ENCODE peak calls at places on chromosomes 12 and 14, in seven cellular contexts. Q is prostate gland, E is HepG2, K is A549, B is heart left ventricle, D is stomach, W is sigmoid colon. N is an unnamed sample.

GRCh38 chr12:70823182-70823976 is 97.2 kb downstream of the PTPRR start:
- DNase-seq in Q (no peak), E (no peak), K (no peak), B (no peak), D (no peak), W (no peak), N (no peak)

GRCh38 chr14:66330218-66330617 is 156.0 kb upstream of the CCDC196 start:
- DNase-seq in Q (no peak), E (no peak), K (no peak), B (no peak), D (no peak), W (no peak), N (no peak)

GRCh38 chr12:22287776-22288621 is 46.5 kb downstream of the ST8SIA1 start:
- DNase-seq in Q (no peak), E (no peak), K (no peak), B (no peak), D (no peak), W (no peak), N (no peak)

GRCh38 chr12:9673404-9674225 is 4.1 kb downstream of the CLEC2D start:
- DNase-seq in Q (no peak), E (peak), K (peak), B (peak), D (no peak), W (peak), N (no peak)

GRCh38 chr12:28027947-28028724 is 55.6 kb upstream of the PTHLH start:
- DNase-seq in Q (no peak), E (no peak), K (no peak), B (no peak), D (no peak), W (no peak), N (no peak)

GRCh38 chr12:19129486-19130223 is at the start of gene PLEKHA5:
- DNase-seq in Q (peak), E (peak), K (peak), B (peak), D (peak), W (peak), N (peak)

GRCh38 chr14:22416193-22416592 is 172.8 kb downstream of the DAD1 start:
- DNase-seq in Q (no peak), E (no peak), K (no peak), B (no peak), D (no peak), W (no peak), N (no peak)

GRCh38 chr12:76238688-76239087 is 109.5 kb downstream of the BBS10 start:
- DNase-seq in Q (no peak), E (no peak), K (no peak), B (no peak), D (no peak), W (no peak), N (no peak)

GRCh38 chr12:121787063-121787774 is 6.3 kb downstream of the RHOF start:
- DNase-seq in Q (no peak), E (no peak), K (no peak), B (no peak), D (peak), W (no peak), N (no peak)

GRCh38 chr12:90260136-90260535 is 551.5 kb upstream of the ATP2B1 start:
- DNase-seq in Q (no peak), E (no peak), K (no peak), B (no peak), D (no peak), W (no peak), N (no peak)

DNA sequence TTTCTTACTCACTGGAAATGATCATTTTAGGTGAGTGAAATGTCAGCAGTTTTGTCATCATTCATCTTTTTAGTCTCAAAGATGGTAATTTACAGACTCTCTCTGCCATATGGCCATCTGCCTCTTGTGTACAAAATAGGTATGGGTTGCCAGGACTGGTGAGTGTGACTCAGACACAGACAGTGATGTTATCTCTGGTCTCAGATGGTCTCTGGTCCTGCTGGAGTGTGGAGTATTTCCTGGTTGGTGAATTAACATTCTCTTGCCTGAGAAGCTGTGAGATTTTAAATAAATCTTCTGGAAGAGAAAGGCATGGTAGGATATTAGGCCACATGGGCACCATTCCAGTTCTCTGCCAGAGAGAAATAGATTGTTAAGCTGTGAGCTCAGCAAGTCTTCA is 207.0 kb downstream of the ATP23 start:
- DNase-seq in Q (no peak), E (no peak), K (peak), B (no peak), D (no peak), W (no peak), N (peak)
- H3K27ac ChIP-seq in Q (no peak), E (no peak), K (no peak), B (no peak), D (no peak), W (no peak), N (peak)

DNA sequence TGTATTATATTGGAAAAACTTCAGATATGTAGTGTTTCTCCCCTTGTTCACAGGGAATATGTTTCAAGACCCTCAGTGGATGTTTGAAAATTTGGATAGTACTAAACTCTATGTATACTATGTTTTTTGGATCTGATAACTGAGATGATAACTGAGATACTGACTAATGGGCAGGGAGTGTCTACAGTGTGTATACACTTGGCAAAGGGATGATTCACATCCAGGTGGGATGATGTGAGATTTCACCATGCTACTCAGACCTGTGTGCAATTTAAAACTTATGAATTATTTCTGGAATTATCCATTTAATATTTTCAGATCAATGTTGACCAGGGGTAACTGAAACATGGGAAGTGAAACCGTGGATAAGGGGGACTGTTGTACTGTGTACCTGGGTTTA is 13.8 kb downstream of the RAD51B start:
- DNase-seq in Q (no peak), E (no peak), K (no peak), B (no peak), D (no peak), W (no peak), N (no peak)
- TF ChIP-seq POLR2A in Q (no peak), E (no peak), K (no peak), B (no peak), D (no peak), W (no peak), N (no peak)

GRCh38 chr12:52181757-52182156 is 10.1 kb downstream of the KRT80 start:
- DNase-seq in Q (no peak), E (no peak), K (no peak), B (no peak), D (no peak), W (no peak), N (no peak)

GRCh38 chr12:52178443-52178842 is 13.4 kb downstream of the KRT80 start:
- DNase-seq in Q (no peak), E (no peak), K (no peak), B (no peak), D (no peak), W (no peak), N (no peak)

GRCh38 chr12:52178984-52179383 is 12.8 kb downstream of the KRT80 start:
- DNase-seq in Q (no peak), E (no peak), K (no peak), B (no peak), D (no peak), W (no peak), N (no peak)

GRCh38 chr12:52180971-52181628 is 10.7 kb downstream of the KRT80 start:
- DNase-seq in Q (no peak), E (no peak), K (no peak), B (no peak), D (no peak), W (no peak), N (no peak)

GRCh38 chr12:52179396-52179973 is 12.3 kb downstream of the KRT80 start:
- DNase-seq in Q (no peak), E (no peak), K (no peak), B (no peak), D (no peak), W (no peak), N (no peak)
- H3K27ac ChIP-seq in Q (no peak), E (no peak), K (peak), B (no peak), D (no peak), W (peak), N (peak)

DNA sequence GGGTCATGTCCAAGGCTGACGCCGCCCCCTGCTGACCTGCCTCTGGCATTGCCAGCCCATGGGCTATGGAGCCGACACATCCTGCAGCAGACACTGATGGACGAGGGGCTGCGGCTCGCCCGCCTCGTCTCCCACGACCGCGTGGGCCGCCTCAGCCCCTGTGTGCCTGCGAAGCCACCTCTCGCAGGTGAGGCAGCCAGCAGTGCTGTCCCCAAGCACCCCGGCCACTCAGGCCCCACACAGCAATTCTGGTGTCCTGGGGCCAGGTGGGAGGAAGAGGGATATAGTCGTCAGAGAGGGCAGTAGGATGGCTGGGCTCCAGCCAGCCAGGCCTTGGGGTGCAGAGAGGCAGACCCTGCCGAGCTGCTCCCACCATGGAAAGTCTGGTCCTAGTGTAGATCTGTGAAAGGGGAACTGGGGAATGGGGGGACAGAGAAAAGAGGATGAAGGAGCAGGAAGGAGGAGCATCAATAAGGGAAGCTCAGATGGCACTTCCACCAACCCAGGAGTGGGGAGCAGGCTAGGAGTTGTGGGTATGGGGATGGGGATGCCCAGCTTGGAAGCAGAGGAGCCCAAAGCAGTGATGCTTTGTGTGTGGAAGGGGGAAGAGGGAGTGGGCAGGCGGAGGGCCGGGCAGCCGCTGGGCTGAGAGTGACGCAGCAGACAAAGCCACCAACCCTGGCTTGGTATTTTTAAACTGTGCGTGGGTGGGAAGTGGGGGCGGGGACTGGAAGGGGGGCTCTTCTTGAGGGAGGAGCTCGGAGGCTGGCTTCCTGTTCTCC is 4.7 kb downstream of the NAB2 start:
- DNase-seq in Q (peak), E (no peak), K (peak), B (peak), D (peak), W (peak), N (no peak)
- TF ChIP-seq POLR2A in Q (peak), E (no peak), K (no peak), B (no peak), D (no peak), W (peak), N (no peak)

GRCh38 chr14:84541008-84541407 is 988.9 kb upstream of the FLRT2 start:
- DNase-seq in Q (no peak), E (no peak), K (no peak), B (no peak), D (no peak), W (no peak), N (no peak)

GRCh38 chr14:84544486-84544885 is 985.5 kb upstream of the FLRT2 start:
- DNase-seq in Q (no peak), E (no peak), K (no peak), B (no peak), D (no peak), W (no peak), N (no peak)

GRCh38 chr14:84546236-84546635 is 983.7 kb upstream of the FLRT2 start:
- DNase-seq in Q (no peak), E (no peak), K (no peak), B (no peak), D (no peak), W (no peak), N (no peak)
- H3K27ac ChIP-seq in Q (no peak), E (no peak), K (no peak), B (no peak), D (no peak), W (no peak), N (no peak)

GRCh38 chr14:50871223-50871622 is 630 bp upstream of the ABHD12B start:
- DNase-seq in Q (no peak), E (no peak), K (no peak), B (no peak), D (no peak), W (no peak), N (no peak)
- TF ChIP-seq POLR2A in Q (no peak), E (no peak), K (no peak), B (no peak), D (no peak), W (no peak), N (no peak)

DNA sequence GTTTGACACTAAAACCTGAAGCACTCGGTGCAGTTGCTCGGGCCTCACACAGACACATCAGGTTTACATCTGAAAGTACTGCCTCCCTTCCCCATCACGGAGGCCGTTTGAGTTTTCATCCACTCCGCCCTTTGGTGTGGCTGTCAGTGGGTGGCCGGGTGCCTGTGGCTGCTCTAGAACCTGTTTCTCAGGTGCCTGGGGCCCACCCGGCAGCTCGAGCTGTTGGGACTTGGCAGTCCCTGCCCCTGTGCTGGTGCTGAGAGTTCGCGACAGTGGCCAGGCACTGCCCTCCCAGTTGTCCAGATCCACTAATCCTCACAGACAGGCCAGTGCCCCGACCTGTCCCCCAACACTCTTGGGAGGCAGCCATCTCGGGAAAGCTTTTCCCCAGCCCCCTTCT is 22.4 kb downstream of the XRCC3 start:
- DNase-seq in Q (peak), E (no peak), K (no peak), B (no peak), D (no peak), W (no peak), N (no peak)
- H3K27ac ChIP-seq in Q (peak), E (no peak), K (no peak), B (no peak), D (peak), W (no peak), N (peak)

GRCh38 chr12:56160894-56161667 is 2.9 kb downstream of the MYL6 start:
- DNase-seq in Q (no peak), E (no peak), K (no peak), B (no peak), D (no peak), W (no peak), N (no peak)
- TF ChIP-seq POLR2A in Q (no peak), E (no peak), K (no peak), B (no peak), D (no peak), W (no peak), N (no peak)